ENCODE peak calls at places on chromosomes 2 and 18, in seven cellular contexts. W is hepatocyte, Y is gastrocnemius medialis, M is HCT116, I is neural progenitor cell, B is choroid plexus epithelial cell, A is uterus. J is an unnamed sample.

GRCh38 chr2:204078003-204078698 is 141.6 kb downstream of the ICOS start:
- DNase-seq in W (no peak), Y (no peak), M (no peak), I (no peak), B (no peak), A (no peak), J (no peak)

GRCh38 chr2:160703648-160704585 is 210.3 kb upstream of the RBMS1 start:
- DNase-seq in W (no peak), Y (no peak), M (no peak), I (peak; percentile 78), B (no peak), A (no peak), J (peak; percentile 61)

GRCh38 chr18:3044931-3045698 is 32.2 kb upstream of the LPIN2 start:
- DNase-seq in W (peak; percentile 63), Y (no peak), M (no peak), I (no peak), B (peak; percentile 30), A (no peak), J (no peak)

GRCh38 chr2:229467783-229468182 is 196.7 kb upstream of the PID1 start:
- DNase-seq in W (no peak), Y (no peak), M (no peak), I (no peak), B (no peak), A (no peak), J (no peak)

GRCh38 chr2:181231886-181232644 is 225.1 kb upstream of the ITGA4 start:
- DNase-seq in W (no peak), Y (no peak), M (no peak), I (no peak), B (peak; percentile 26), A (no peak), J (peak; percentile 58)

GRCh38 chr18:32175265-32175664 is 14.6 kb upstream of the MEP1B start:
- DNase-seq in W (no peak), Y (no peak), M (no peak), I (no peak), B (no peak), A (no peak), J (no peak)

GRCh38 chr18:58314284-58314683 is 270.3 kb downstream of the NEDD4L start:
- DNase-seq in W (peak; percentile 80), Y (peak; percentile 85), M (peak; percentile 53), I (no peak), B (peak; percentile 83), A (peak; percentile 59), J (peak; percentile 97)

GRCh38 chr2:7557376-7557775 is 640.2 kb downstream of the RNF144A start:
- DNase-seq in W (no peak), Y (no peak), M (no peak), I (no peak), B (no peak), A (no peak), J (peak; percentile 5)

GRCh38 chr2:201118121-201118956 is 2.4 kb downstream of the CFLAR start:
- DNase-seq in W (peak; percentile 89), Y (peak; percentile 98), M (peak; percentile 86), I (peak; percentile 80), B (peak; percentile 94), A (peak; percentile 89), J (peak; percentile 79)

GRCh38 chr2:8148260-8148880 is 533.5 kb upstream of the ID2 start:
- DNase-seq in W (no peak), Y (no peak), M (peak; percentile 6), I (no peak), B (peak; percentile 74), A (no peak), J (peak; percentile 91)

GRCh38 chr2:123738643-123739042 is 286.4 kb upstream of the CNTNAP5 start:
- DNase-seq in W (peak; percentile 4), Y (no peak), M (no peak), I (no peak), B (no peak), A (no peak), J (no peak)

GRCh38 chr2:172101008-172101706 is 1.5 kb downstream of the DLX2 start:
- DNase-seq in W (no peak), Y (no peak), M (no peak), I (peak; percentile 54), B (no peak), A (no peak), J (no peak)

GRCh38 chr18:79875931-79876461 is 75.5 kb downstream of the SLC66A2 start:
- DNase-seq in W (no peak), Y (no peak), M (no peak), I (no peak), B (no peak), A (no peak), J (no peak)

GRCh38 chr18:45752681-45753080 is 28.7 kb downstream of the SLC14A1 start:
- DNase-seq in W (no peak), Y (no peak), M (no peak), I (no peak), B (no peak), A (no peak), J (no peak)

GRCh38 chr2:147521936-147522335 is 322.9 kb upstream of the ACVR2A start:
- DNase-seq in W (no peak), Y (no peak), M (no peak), I (no peak), B (no peak), A (no peak), J (peak; percentile 12)

GRCh38 chr2:3342324-3342723 is 35.3 kb downstream of the EIPR1 start:
- DNase-seq in W (no peak), Y (no peak), M (no peak), I (no peak), B (no peak), A (no peak), J (no peak)

GRCh38 chr2:60819155-60819862 is 62.1 kb upstream of the REL start:
- DNase-seq in W (no peak), Y (no peak), M (no peak), I (no peak), B (no peak), A (no peak), J (no peak)

GRCh38 chr2:224041554-224041953 is 2.5 kb upstream of the SERPINE2 start:
- DNase-seq in W (no peak), Y (no peak), M (no peak), I (no peak), B (no peak), A (no peak), J (no peak)

GRCh38 chr18:80004600-80005342 is 16.4 kb upstream of the TXNL4A start:
- DNase-seq in W (no peak), Y (no peak), M (no peak), I (no peak), B (no peak), A (no peak), J (no peak)

GRCh38 chr2:4381049-4381448 is 677.7 kb downstream of the DCDC2C start:
- DNase-seq in W (no peak), Y (no peak), M (no peak), I (peak; percentile 77), B (no peak), A (no peak), J (no peak)

GRCh38 chr2:64989982-64990614 is 899 bp downstream of the SLC1A4 start:
- DNase-seq in W (no peak), Y (peak; percentile 58), M (no peak), I (peak; percentile 28), B (no peak), A (peak; percentile 22), J (no peak)

GRCh38 chr2:46985512-46985911 is 69.9 kb upstream of the MCFD2 start:
- DNase-seq in W (no peak), Y (no peak), M (no peak), I (no peak), B (no peak), A (no peak), J (peak; percentile 55)

GRCh38 chr18:30455741-30456140 is 586.8 kb downstream of the DSC3 start:
- DNase-seq in W (no peak), Y (no peak), M (no peak), I (no peak), B (no peak), A (no peak), J (no peak)
- H3K4me3 ChIP-seq in W (no peak overlapping the region), Y (no peak overlapping the region), M (no peak overlapping the region), I (no peak overlapping the region), B (no peak overlapping the region), A (no peak overlapping the region), J (no peak overlapping the region)

GRCh38 chr2:212532585-212532984 is 6.0 kb downstream of the ERBB4 start:
- DNase-seq in W (no peak), Y (no peak), M (no peak), I (no peak), B (no peak), A (no peak), J (no peak)
- TF ChIP-seq CTCF in W (no peak), Y (no peak), M (peak; percentile 44), I (peak; percentile 51), B (no peak), A (no peak), J (no peak)

GRCh38 chr18:31104444-31104843 is 2.2 kb upstream of the DSC2 start:
- DNase-seq in W (no peak), Y (no peak), M (no peak), I (no peak), B (no peak), A (no peak), J (no peak)

GRCh38 chr18:31102020-31102684 is at the start of gene DSC2:
- DNase-seq in W (peak; percentile 78), Y (no peak), M (no peak), I (peak; percentile 80), B (no peak), A (no peak), J (no peak)

GRCh38 chr18:31103423-31103822 is 1.2 kb upstream of the DSC2 start:
- DNase-seq in W (no peak), Y (no peak), M (no peak), I (no peak), B (no peak), A (no peak), J (no peak)

GRCh38 chr18:31101148-31102019 is 837 bp downstream of the DSC2 start:
- DNase-seq in W (peak; percentile 82), Y (peak; percentile 25), M (no peak), I (peak; percentile 85), B (no peak), A (peak; percentile 16), J (no peak)

GRCh38 chr18:31102941-31103340 is 720 bp upstream of the DSC2 start:
- DNase-seq in W (peak; percentile 15), Y (no peak), M (no peak), I (no peak), B (no peak), A (no peak), J (no peak)
- H3K4me3 ChIP-seq in W (no peak overlapping the region), Y (no peak overlapping the region), M (peak overlapping the region; percentile 64), I (no peak overlapping the region), B (no peak overlapping the region), A (no peak overlapping the region), J (no peak overlapping the region)

DNA sequence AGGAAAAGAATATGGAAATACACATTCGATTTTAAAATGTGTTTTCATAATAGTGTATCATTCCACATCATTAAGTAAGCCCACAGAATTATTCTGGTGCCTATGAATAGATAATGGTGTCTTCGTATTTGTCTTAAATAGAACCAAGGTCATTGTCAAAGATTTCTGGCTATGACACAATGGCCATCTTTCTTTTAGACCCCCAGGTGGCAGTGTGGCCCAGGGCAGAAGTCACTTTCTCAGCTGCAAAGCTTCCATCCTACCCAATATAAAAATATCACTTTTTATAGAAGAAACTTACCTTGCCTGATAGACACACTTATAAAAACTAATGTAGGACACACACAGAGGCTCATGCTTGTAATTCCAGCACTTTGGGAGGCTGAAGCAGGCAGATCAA is 57.5 kb downstream of the ZRANB3 start:
- DNase-seq in W (peak; percentile 11), Y (peak; percentile 24), M (no peak), I (no peak), B (peak; percentile 58), A (no peak), J (peak; percentile 19)
- TF ChIP-seq CTCF in W (peak; percentile 38), Y (peak; percentile 59), M (peak; percentile 76), I (peak; percentile 29), B (peak; percentile 75), A (no peak), J (peak; percentile 54)

GRCh38 chr2:12705742-12706141 is 11.0 kb upstream of the TRIB2 start:
- DNase-seq in W (no peak), Y (no peak), M (no peak), I (no peak), B (peak; percentile 42), A (no peak), J (no peak)
- H3K4me3 ChIP-seq in W (no peak overlapping the region), Y (no peak overlapping the region), M (no peak overlapping the region), I (no peak overlapping the region), B (no peak overlapping the region), A (no peak overlapping the region), J (no peak overlapping the region)